ENCODE peak calls at places on chromosome 7, in seven cellular contexts. One of them, this sample, is unnamed.

GRCh38 chr7:74280985-74281384 is 8.2 kb upstream of the CLIP2 start:
- DNase-seq in progenitor cell of endocrine pancreas: no peak
- DNase-seq in upper lobe of right lung: no peak
- DNase-seq in stomach: no peak
- DNase-seq in RWPE2: no peak
- DNase-seq in epithelial cell of esophagus: no peak
- DNase-seq in left ventricle myocardium inferior: no peak
- DNase-seq in this sample: no peak

GRCh38 chr7:132755538-132756481 is 179.5 kb upstream of the PLXNA4 start:
- DNase-seq in progenitor cell of endocrine pancreas: no peak
- DNase-seq in upper lobe of right lung: no peak
- DNase-seq in stomach: no peak
- DNase-seq in RWPE2: no peak
- DNase-seq in epithelial cell of esophagus: no peak
- DNase-seq in left ventricle myocardium inferior: no peak
- DNase-seq in this sample: no peak

GRCh38 chr7:76260171-76260703 is 42.2 kb upstream of the HSPB1 start:
- DNase-seq in progenitor cell of endocrine pancreas: peak; percentile 50
- DNase-seq in upper lobe of right lung: no peak
- DNase-seq in stomach: no peak
- DNase-seq in RWPE2: no peak
- DNase-seq in epithelial cell of esophagus: peak; percentile 34
- DNase-seq in left ventricle myocardium inferior: no peak
- DNase-seq in this sample: peak; percentile 76

GRCh38 chr7:108253275-108254044 is 123.3 kb upstream of the LAMB4 start:
- DNase-seq in progenitor cell of endocrine pancreas: no peak
- DNase-seq in upper lobe of right lung: no peak
- DNase-seq in stomach: no peak
- DNase-seq in RWPE2: no peak
- DNase-seq in epithelial cell of esophagus: no peak
- DNase-seq in left ventricle myocardium inferior: no peak
- DNase-seq in this sample: no peak

GRCh38 chr7:47758546-47758945 is 176.6 kb upstream of the TNS3 start:
- DNase-seq in progenitor cell of endocrine pancreas: no peak
- DNase-seq in upper lobe of right lung: no peak
- DNase-seq in stomach: no peak
- DNase-seq in RWPE2: no peak
- DNase-seq in epithelial cell of esophagus: no peak
- DNase-seq in left ventricle myocardium inferior: no peak
- DNase-seq in this sample: no peak

GRCh38 chr7:45924283-45924682 is 3.2 kb upstream of the IGFBP3 start:
- DNase-seq in progenitor cell of endocrine pancreas: no peak
- DNase-seq in upper lobe of right lung: no peak
- DNase-seq in stomach: no peak
- DNase-seq in RWPE2: no peak
- DNase-seq in epithelial cell of esophagus: peak; percentile 90
- DNase-seq in left ventricle myocardium inferior: no peak
- DNase-seq in this sample: no peak

GRCh38 chr7:8260871-8261707 is 878 bp downstream of the ICA1 start:
- DNase-seq in progenitor cell of endocrine pancreas: peak; percentile 24
- DNase-seq in upper lobe of right lung: peak; percentile 82
- DNase-seq in stomach: peak; percentile 67
- DNase-seq in RWPE2: peak; percentile 66
- DNase-seq in epithelial cell of esophagus: peak; percentile 40
- DNase-seq in left ventricle myocardium inferior: peak; percentile 67
- DNase-seq in this sample: no peak

GRCh38 chr7:112630565-112630964 is 149.8 kb downstream of the LSMEM1 start:
- DNase-seq in progenitor cell of endocrine pancreas: no peak
- DNase-seq in upper lobe of right lung: no peak
- DNase-seq in stomach: no peak
- DNase-seq in RWPE2: no peak
- DNase-seq in epithelial cell of esophagus: peak; percentile 63
- DNase-seq in left ventricle myocardium inferior: no peak
- DNase-seq in this sample: no peak

GRCh38 chr7:111835066-111835465 is 272.8 kb upstream of the IMMP2L start:
- DNase-seq in progenitor cell of endocrine pancreas: no peak
- DNase-seq in upper lobe of right lung: no peak
- DNase-seq in stomach: no peak
- DNase-seq in RWPE2: no peak
- DNase-seq in epithelial cell of esophagus: peak; percentile 78
- DNase-seq in left ventricle myocardium inferior: no peak
- DNase-seq in this sample: no peak

GRCh38 chr7:158051372-158051760 is 536.3 kb downstream of the PTPRN2 start:
- DNase-seq in progenitor cell of endocrine pancreas: no peak
- DNase-seq in upper lobe of right lung: peak; percentile 33
- DNase-seq in stomach: no peak
- DNase-seq in RWPE2: no peak
- DNase-seq in epithelial cell of esophagus: no peak
- DNase-seq in left ventricle myocardium inferior: no peak
- DNase-seq in this sample: no peak

GRCh38 chr7:28941633-28942032 is 16.5 kb downstream of the TRIL start:
- DNase-seq in progenitor cell of endocrine pancreas: no peak
- DNase-seq in upper lobe of right lung: no peak
- DNase-seq in stomach: no peak
- DNase-seq in RWPE2: no peak
- DNase-seq in epithelial cell of esophagus: no peak
- DNase-seq in left ventricle myocardium inferior: no peak
- DNase-seq in this sample: no peak

GRCh38 chr7:30920021-30920583 is 8.4 kb downstream of the AQP1 start:
- DNase-seq in progenitor cell of endocrine pancreas: no peak
- DNase-seq in upper lobe of right lung: peak; percentile 59
- DNase-seq in stomach: no peak
- DNase-seq in RWPE2: peak; percentile 15
- DNase-seq in epithelial cell of esophagus: peak; percentile 44
- DNase-seq in left ventricle myocardium inferior: peak; percentile 10
- DNase-seq in this sample: no peak

GRCh38 chr7:100483728-100484635 is at the start of gene NYAP1:
- DNase-seq in progenitor cell of endocrine pancreas: no peak
- DNase-seq in upper lobe of right lung: no peak
- DNase-seq in stomach: peak; percentile 53
- DNase-seq in RWPE2: no peak
- DNase-seq in epithelial cell of esophagus: peak; percentile 69
- DNase-seq in left ventricle myocardium inferior: peak; percentile 55
- DNase-seq in this sample: no peak

GRCh38 chr7:84100866-84101265 is 93.7 kb downstream of the SEMA3A start:
- DNase-seq in progenitor cell of endocrine pancreas: no peak
- DNase-seq in upper lobe of right lung: no peak
- DNase-seq in stomach: no peak
- DNase-seq in RWPE2: no peak
- DNase-seq in epithelial cell of esophagus: peak; percentile 84
- DNase-seq in left ventricle myocardium inferior: no peak
- DNase-seq in this sample: no peak

GRCh38 chr7:44322631-44323363 is 2.6 kb downstream of the CAMK2B start:
- DNase-seq in progenitor cell of endocrine pancreas: no peak
- DNase-seq in upper lobe of right lung: no peak
- DNase-seq in stomach: no peak
- DNase-seq in RWPE2: no peak
- DNase-seq in epithelial cell of esophagus: no peak
- DNase-seq in left ventricle myocardium inferior: peak; percentile 84
- DNase-seq in this sample: no peak

GRCh38 chr7:151315038-151315655 is 26.5 kb upstream of the NUB1 start:
- DNase-seq in progenitor cell of endocrine pancreas: peak; percentile 58
- DNase-seq in upper lobe of right lung: no peak
- DNase-seq in stomach: peak; percentile 75
- DNase-seq in RWPE2: no peak
- DNase-seq in epithelial cell of esophagus: peak; percentile 65
- DNase-seq in left ventricle myocardium inferior: peak; percentile 38
- DNase-seq in this sample: peak; percentile 80
- TF ChIP-seq CTCF in progenitor cell of endocrine pancreas: peak; percentile 88
- TF ChIP-seq CTCF in upper lobe of right lung: peak; percentile 84
- TF ChIP-seq CTCF in stomach: peak; percentile 84
- TF ChIP-seq CTCF in RWPE2: peak; percentile 81
- TF ChIP-seq CTCF in epithelial cell of esophagus: peak; percentile 82
- TF ChIP-seq CTCF in left ventricle myocardium inferior: peak; percentile 90
- TF ChIP-seq CTCF in this sample: peak; percentile 93

GRCh38 chr7:16803881-16804673 is 722 bp downstream of the AGR2 start:
- DNase-seq in progenitor cell of endocrine pancreas: no peak
- DNase-seq in upper lobe of right lung: no peak
- DNase-seq in stomach: no peak
- DNase-seq in RWPE2: no peak
- DNase-seq in epithelial cell of esophagus: peak; percentile 61
- DNase-seq in left ventricle myocardium inferior: no peak
- DNase-seq in this sample: no peak

GRCh38 chr7:16795624-16796023 is 9.2 kb downstream of the AGR2 start:
- DNase-seq in progenitor cell of endocrine pancreas: no peak
- DNase-seq in upper lobe of right lung: no peak
- DNase-seq in stomach: no peak
- DNase-seq in RWPE2: no peak
- DNase-seq in epithelial cell of esophagus: no peak
- DNase-seq in left ventricle myocardium inferior: no peak
- DNase-seq in this sample: no peak

GRCh38 chr7:16804674-16805439 is at the start of gene AGR2:
- DNase-seq in progenitor cell of endocrine pancreas: no peak
- DNase-seq in upper lobe of right lung: peak; percentile 83
- DNase-seq in stomach: peak; percentile 86
- DNase-seq in RWPE2: peak; percentile 91
- DNase-seq in epithelial cell of esophagus: peak; percentile 96
- DNase-seq in left ventricle myocardium inferior: no peak
- DNase-seq in this sample: no peak

GRCh38 chr7:16801579-16801978 is 3.2 kb downstream of the AGR2 start:
- DNase-seq in progenitor cell of endocrine pancreas: no peak
- DNase-seq in upper lobe of right lung: no peak
- DNase-seq in stomach: no peak
- DNase-seq in RWPE2: no peak
- DNase-seq in epithelial cell of esophagus: no peak
- DNase-seq in left ventricle myocardium inferior: no peak
- DNase-seq in this sample: no peak

DNA sequence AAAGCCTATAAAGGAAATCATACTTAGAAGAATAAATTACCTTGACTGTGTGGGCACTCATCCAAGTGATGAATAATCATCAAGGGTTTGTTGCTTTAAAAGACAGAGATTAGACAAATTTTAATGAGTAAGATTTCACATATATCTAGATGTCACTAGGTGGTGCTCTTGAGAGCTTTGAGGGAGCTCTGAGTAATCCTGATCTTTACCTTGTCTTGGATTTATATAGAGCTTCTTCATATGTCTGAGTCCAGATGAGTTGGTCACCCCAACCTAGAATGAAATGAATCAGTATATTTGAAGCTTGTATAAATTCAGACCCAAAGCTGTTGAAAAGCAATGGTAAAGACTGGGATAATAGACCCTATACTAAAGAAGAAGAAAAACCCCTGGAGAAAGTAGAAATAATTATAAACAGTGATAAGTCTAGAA is 3.7 kb downstream of the AGR2 start:
- DNase-seq in progenitor cell of endocrine pancreas: no peak
- DNase-seq in upper lobe of right lung: no peak
- DNase-seq in stomach: no peak
- DNase-seq in RWPE2: no peak
- DNase-seq in epithelial cell of esophagus: peak; percentile 94
- DNase-seq in left ventricle myocardium inferior: no peak
- DNase-seq in this sample: no peak
- TF ChIP-seq CTCF in progenitor cell of endocrine pancreas: peak; percentile 56
- TF ChIP-seq CTCF in upper lobe of right lung: peak; percentile 48
- TF ChIP-seq CTCF in stomach: peak; percentile 31
- TF ChIP-seq CTCF in RWPE2: peak; percentile 91
- TF ChIP-seq CTCF in epithelial cell of esophagus: peak; percentile 71
- TF ChIP-seq CTCF in left ventricle myocardium inferior: peak; percentile 58
- TF ChIP-seq CTCF in this sample: peak; percentile 72

GRCh38 chr7:5395246-5395645 is 28.4 kb downstream of the TNRC18 start:
- DNase-seq in progenitor cell of endocrine pancreas: no peak
- DNase-seq in upper lobe of right lung: no peak
- DNase-seq in stomach: no peak
- DNase-seq in RWPE2: no peak
- DNase-seq in epithelial cell of esophagus: no peak
- DNase-seq in left ventricle myocardium inferior: no peak
- DNase-seq in this sample: no peak

GRCh38 chr7:5397657-5398237 is 25.9 kb downstream of the TNRC18 start:
- DNase-seq in progenitor cell of endocrine pancreas: no peak
- DNase-seq in upper lobe of right lung: no peak
- DNase-seq in stomach: no peak
- DNase-seq in RWPE2: no peak
- DNase-seq in epithelial cell of esophagus: peak; percentile 36
- DNase-seq in left ventricle myocardium inferior: no peak
- DNase-seq in this sample: no peak

GRCh38 chr7:5396999-5397656 is 26.5 kb downstream of the TNRC18 start:
- DNase-seq in progenitor cell of endocrine pancreas: no peak
- DNase-seq in upper lobe of right lung: peak; percentile 98
- DNase-seq in stomach: peak; percentile 89
- DNase-seq in RWPE2: peak; percentile 98
- DNase-seq in epithelial cell of esophagus: peak; percentile 99
- DNase-seq in left ventricle myocardium inferior: peak; percentile 83
- DNase-seq in this sample: no peak

GRCh38 chr7:5394264-5395105 is 29.1 kb downstream of the TNRC18 start:
- DNase-seq in progenitor cell of endocrine pancreas: no peak
- DNase-seq in upper lobe of right lung: no peak
- DNase-seq in stomach: no peak
- DNase-seq in RWPE2: no peak
- DNase-seq in epithelial cell of esophagus: no peak
- DNase-seq in left ventricle myocardium inferior: no peak
- DNase-seq in this sample: no peak

DNA sequence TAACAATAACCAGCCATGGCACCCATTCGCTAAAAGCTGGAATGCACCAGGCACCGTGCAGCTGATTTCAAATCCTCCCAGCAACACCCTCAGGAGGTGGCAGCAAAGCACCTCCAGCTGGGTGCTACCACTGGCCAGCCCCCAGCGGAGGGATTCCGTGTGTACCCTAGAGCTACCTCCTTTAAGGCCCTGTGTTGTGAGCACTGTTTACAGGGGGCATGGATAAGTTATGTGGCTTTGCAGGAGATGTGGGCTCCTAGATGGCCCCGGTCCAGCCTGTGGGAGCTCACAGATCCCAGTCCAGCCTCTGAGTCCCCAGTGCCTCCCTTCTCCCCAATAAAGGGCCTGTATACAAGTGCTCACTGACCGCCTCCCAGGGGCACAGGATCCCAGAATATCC is 27.1 kb downstream of the TNRC18 start:
- DNase-seq in progenitor cell of endocrine pancreas: no peak
- DNase-seq in upper lobe of right lung: peak; percentile 83
- DNase-seq in stomach: peak; percentile 52
- DNase-seq in RWPE2: no peak
- DNase-seq in epithelial cell of esophagus: peak; percentile 77
- DNase-seq in left ventricle myocardium inferior: no peak
- DNase-seq in this sample: no peak
- TF ChIP-seq CTCF in progenitor cell of endocrine pancreas: no peak
- TF ChIP-seq CTCF in upper lobe of right lung: peak; percentile 38
- TF ChIP-seq CTCF in stomach: peak; percentile 29
- TF ChIP-seq CTCF in RWPE2: peak; percentile 62
- TF ChIP-seq CTCF in epithelial cell of esophagus: peak; percentile 52
- TF ChIP-seq CTCF in left ventricle myocardium inferior: peak; percentile 26
- TF ChIP-seq CTCF in this sample: no peak

DNA sequence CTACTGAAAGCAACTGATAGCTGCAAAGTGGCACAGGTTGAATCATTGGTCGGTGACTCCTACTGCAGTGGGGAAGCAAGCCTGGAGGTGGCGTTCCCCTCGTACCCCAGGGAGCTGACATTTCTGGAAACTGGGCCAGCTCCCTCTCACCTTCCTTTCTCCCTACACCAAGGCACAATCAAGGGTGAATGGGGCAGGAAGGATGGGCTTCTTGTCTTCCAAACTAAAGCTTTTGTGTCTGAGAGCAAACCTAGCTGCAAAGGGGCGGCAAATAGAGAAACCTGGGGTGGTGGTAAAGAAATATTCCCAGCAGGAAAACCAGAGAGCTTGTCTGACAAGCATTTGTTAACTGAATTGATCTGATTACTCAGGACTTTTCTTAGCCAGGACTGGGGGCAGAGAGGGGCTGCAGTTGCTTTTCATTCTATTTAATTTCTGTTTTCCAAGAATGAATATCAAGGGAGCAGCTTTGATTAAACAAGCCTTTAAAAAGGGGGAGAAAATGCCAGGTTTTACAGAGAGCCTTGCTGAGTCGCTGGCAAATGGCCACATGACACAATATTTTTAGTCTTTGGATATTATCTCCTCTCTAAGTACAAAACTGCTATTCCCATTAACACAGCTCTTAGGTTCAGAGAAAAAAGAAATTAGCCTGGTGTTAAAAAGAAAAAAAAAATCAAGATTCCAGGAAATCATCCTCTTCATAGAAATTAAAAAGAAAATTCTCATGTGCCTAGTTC is 27.8 kb downstream of the CDHR3 start:
- DNase-seq in progenitor cell of endocrine pancreas: no peak
- DNase-seq in upper lobe of right lung: no peak
- DNase-seq in stomach: no peak
- DNase-seq in RWPE2: no peak
- DNase-seq in epithelial cell of esophagus: no peak
- DNase-seq in left ventricle myocardium inferior: no peak
- DNase-seq in this sample: no peak
- TF ChIP-seq CTCF in progenitor cell of endocrine pancreas: peak; percentile 38
- TF ChIP-seq CTCF in upper lobe of right lung: no peak
- TF ChIP-seq CTCF in stomach: no peak
- TF ChIP-seq CTCF in RWPE2: no peak
- TF ChIP-seq CTCF in epithelial cell of esophagus: peak; percentile 11
- TF ChIP-seq CTCF in left ventricle myocardium inferior: no peak
- TF ChIP-seq CTCF in this sample: no peak